ENCODE peak calls at places on chromosomes 1 and 21, in six cellular contexts. T is brain pericyte, Z is T-helper 9 cell, O is epithelial cell of esophagus, N is right cardiac atrium, P is fibroblast of lung. I is an unnamed sample.

GRCh38 chr21:36479415-36480402 is at the start of gene CLDN14:
- DNase-seq in T (no peak), Z (no peak), O (peak), N (no peak), P (peak), I (no peak)

GRCh38 chr1:107415241-107415640 is 274.4 kb downstream of the NTNG1 start:
- DNase-seq in T (no peak), Z (no peak), O (no peak), N (no peak), P (peak), I (no peak)

GRCh38 chr1:4745560-4745959 is 91.2 kb downstream of the AJAP1 start:
- DNase-seq in T (no peak), Z (no peak), O (no peak), N (no peak), P (no peak), I (no peak)

GRCh38 chr1:215730600-215730999 is 163.5 kb downstream of the KCTD3 start:
- DNase-seq in T (no peak), Z (no peak), O (peak), N (no peak), P (no peak), I (no peak)

GRCh38 chr1:95850798-95851197 is 616.8 kb downstream of the RWDD3 start:
- DNase-seq in T (no peak), Z (no peak), O (peak), N (no peak), P (no peak), I (no peak)

GRCh38 chr1:111507411-111508201 is 4.2 kb upstream of the ADORA3 start:
- DNase-seq in T (no peak), Z (peak), O (peak), N (peak), P (peak), I (peak)

GRCh38 chr1:227234998-227235405 is 83.3 kb downstream of the CDC42BPA start:
- DNase-seq in T (peak), Z (no peak), O (peak), N (no peak), P (peak), I (no peak)

GRCh38 chr1:115545791-115546733 is 95.7 kb upstream of the VANGL1 start:
- DNase-seq in T (no peak), Z (no peak), O (peak), N (peak), P (peak), I (no peak)

GRCh38 chr1:207487636-207488035 is 8.3 kb upstream of the CR1 start:
- DNase-seq in T (no peak), Z (no peak), O (no peak), N (no peak), P (no peak), I (no peak)

GRCh38 chr1:3610165-3610822 is 1.0 kb downstream of the MEGF6 start:
- DNase-seq in T (no peak), Z (no peak), O (no peak), N (no peak), P (no peak), I (no peak)

GRCh38 chr21:46057111-46057709 is 40.7 kb upstream of the COL6A2 start:
- DNase-seq in T (no peak), Z (no peak), O (no peak), N (no peak), P (no peak), I (no peak)

GRCh38 chr1:226980122-226980551 is 40.0 kb downstream of the COQ8A start:
- DNase-seq in T (no peak), Z (no peak), O (no peak), N (no peak), P (no peak), I (no peak)

GRCh38 chr1:35264861-35265260 is 3.6 kb upstream of the ZMYM4 start:
- DNase-seq in T (no peak), Z (no peak), O (peak), N (no peak), P (peak), I (no peak)

GRCh38 chr1:107677674-107678073 is 287.3 kb downstream of the VAV3 start:
- DNase-seq in T (no peak), Z (no peak), O (peak), N (no peak), P (no peak), I (no peak)

GRCh38 chr1:147545133-147545532 is 3.8 kb downstream of the BCL9 start:
- DNase-seq in T (no peak), Z (peak), O (peak), N (no peak), P (peak), I (peak)

GRCh38 chr1:19596065-19596718 is 47.9 kb upstream of the NBL1 start:
- DNase-seq in T (no peak), Z (no peak), O (no peak), N (no peak), P (no peak), I (no peak)

GRCh38 chr1:153968000-153968363 is 280 bp downstream of the CREB3L4 start:
- DNase-seq in T (no peak), Z (no peak), O (peak), N (no peak), P (no peak), I (no peak)

GRCh38 chr21:44918581-44919033 is 2.1 kb downstream of the ITGB2 start:
- DNase-seq in T (no peak), Z (no peak), O (no peak), N (no peak), P (no peak), I (no peak)

GRCh38 chr21:19547951-19548635 is 1144.5 kb upstream of the TMPRSS15 start:
- DNase-seq in T (no peak), Z (no peak), O (no peak), N (no peak), P (no peak), I (no peak)

GRCh38 chr1:228420968-228421826 is 4.5 kb upstream of the TRIM17 start:
- DNase-seq in T (no peak), Z (no peak), O (no peak), N (no peak), P (no peak), I (no peak)

GRCh38 chr1:162284206-162284955 is 92.3 kb downstream of the SPATA46 start:
- DNase-seq in T (no peak), Z (no peak), O (no peak), N (no peak), P (peak), I (no peak)

GRCh38 chr1:39046811-39047210 is 20.7 kb downstream of the NDUFS5 start:
- DNase-seq in T (no peak), Z (no peak), O (no peak), N (no peak), P (peak), I (no peak)

GRCh38 chr1:160022330-160023310 is 9.2 kb downstream of the PIGM start:
- DNase-seq in T (no peak), Z (no peak), O (peak), N (no peak), P (no peak), I (no peak)

GRCh38 chr1:210248341-210248740 is 15.7 kb downstream of the SERTAD4 start:
- DNase-seq in T (no peak), Z (no peak), O (no peak), N (no peak), P (peak), I (no peak)

GRCh38 chr1:12344611-12345299 is 114.9 kb downstream of the VPS13D start:
- DNase-seq in T (no peak), Z (no peak), O (no peak), N (peak), P (no peak), I (peak)

GRCh38 chr1:226786550-226786949 is 47.5 kb upstream of the ITPKB start:
- DNase-seq in T (no peak), Z (no peak), O (no peak), N (no peak), P (no peak), I (no peak)

GRCh38 chr1:5915587-5916571 is 76.3 kb downstream of the NPHP4 start:
- DNase-seq in T (peak), Z (no peak), O (peak), N (no peak), P (peak), I (no peak)

GRCh38 chr1:56409112-56409691 is 170.2 kb downstream of the PLPP3 start:
- DNase-seq in T (no peak), Z (no peak), O (peak), N (no peak), P (no peak), I (no peak)

GRCh38 chr21:39073063-39073462 is 110.2 kb downstream of the PSMG1 start:
- DNase-seq in T (no peak), Z (no peak), O (no peak), N (no peak), P (no peak), I (no peak)

GRCh38 chr1:170321113-170321512 is 175.4 kb downstream of the NTMT2 start:
- DNase-seq in T (no peak), Z (no peak), O (no peak), N (no peak), P (peak), I (no peak)

GRCh38 chr1:78045850-78046778 is at the start of gene GIPC2:
- DNase-seq in T (no peak), Z (no peak), O (peak), N (peak), P (peak), I (peak)

GRCh38 chr1:174999926-175000696 is at the start of gene CACYBP:
- DNase-seq in T (no peak), Z (no peak), O (peak), N (no peak), P (peak), I (no peak)

GRCh38 chr1:184014271-184014670 is 23.3 kb downstream of the COLGALT2 start:
- DNase-seq in T (no peak), Z (no peak), O (no peak), N (no peak), P (no peak), I (no peak)

GRCh38 chr1:230809205-230809990 is 58.9 kb downstream of the C1orf198 start:
- DNase-seq in T (no peak), Z (no peak), O (no peak), N (no peak), P (no peak), I (no peak)

GRCh38 chr1:87867631-87868030 is 539.0 kb downstream of the LMO4 start:
- DNase-seq in T (no peak), Z (no peak), O (peak), N (no peak), P (peak), I (no peak)

GRCh38 chr21:32604484-32604883 is 7.7 kb downstream of the CFAP298 start:
- DNase-seq in T (no peak), Z (no peak), O (no peak), N (no peak), P (no peak), I (no peak)

I was measured in heart left ventricle.